ENCODE peak calls at places on chromosomes 12 and 14, in five cellular contexts. One of them, this sample, is unnamed.

GRCh38 chr14:97485172-97485571 is 688.0 kb downstream of the VRK1 start:
- DNase-seq in lung: no peak
- DNase-seq in choroid plexus epithelial cell: no peak
- DNase-seq in bronchial epithelial cell: no peak
- DNase-seq in HFFc6: no peak
- DNase-seq in this sample: no peak

GRCh38 chr12:30835216-30835615 is 80.5 kb upstream of the CAPRIN2 start:
- DNase-seq in lung: no peak
- DNase-seq in choroid plexus epithelial cell: no peak
- DNase-seq in bronchial epithelial cell: no peak
- DNase-seq in HFFc6: no peak
- DNase-seq in this sample: no peak

GRCh38 chr14:70188608-70189540 is at the start of gene SLC8A3:
- DNase-seq in lung: no peak
- DNase-seq in choroid plexus epithelial cell: peak; percentile 48
- DNase-seq in bronchial epithelial cell: peak; percentile 53
- DNase-seq in HFFc6: peak; percentile 1
- DNase-seq in this sample: no peak

GRCh38 chr12:132948146-132949066 is 7.7 kb downstream of the ZNF605 start:
- DNase-seq in lung: no peak
- DNase-seq in choroid plexus epithelial cell: no peak
- DNase-seq in bronchial epithelial cell: no peak
- DNase-seq in HFFc6: no peak
- DNase-seq in this sample: peak; percentile 81

GRCh38 chr12:3354586-3354985 is 136.4 kb upstream of the PRMT8 start:
- DNase-seq in lung: no peak
- DNase-seq in choroid plexus epithelial cell: no peak
- DNase-seq in bronchial epithelial cell: no peak
- DNase-seq in HFFc6: no peak
- DNase-seq in this sample: no peak

GRCh38 chr12:119940881-119941280 is 48.2 kb upstream of the BICDL1 start:
- DNase-seq in lung: no peak
- DNase-seq in choroid plexus epithelial cell: peak; percentile 8
- DNase-seq in bronchial epithelial cell: peak; percentile 97
- DNase-seq in HFFc6: peak; percentile 73
- DNase-seq in this sample: no peak

GRCh38 chr12:18601962-18602361 is 135.8 kb downstream of the PLCZ1 start:
- DNase-seq in lung: no peak
- DNase-seq in choroid plexus epithelial cell: no peak
- DNase-seq in bronchial epithelial cell: no peak
- DNase-seq in HFFc6: no peak
- DNase-seq in this sample: no peak

GRCh38 chr14:21529515-21529914 is 3.4 kb upstream of the SALL2 start:
- DNase-seq in lung: no peak
- DNase-seq in choroid plexus epithelial cell: no peak
- DNase-seq in bronchial epithelial cell: no peak
- DNase-seq in HFFc6: no peak
- DNase-seq in this sample: no peak

GRCh38 chr14:101980700-101981099 is 16.3 kb downstream of the DYNC1H1 start:
- DNase-seq in lung: peak; percentile 78
- DNase-seq in choroid plexus epithelial cell: peak; percentile 99
- DNase-seq in bronchial epithelial cell: peak; percentile 99
- DNase-seq in HFFc6: peak; percentile 99
- DNase-seq in this sample: no peak

GRCh38 chr14:60348211-60348610 is 99.2 kb downstream of the PPM1A start:
- DNase-seq in lung: no peak
- DNase-seq in choroid plexus epithelial cell: no peak
- DNase-seq in bronchial epithelial cell: no peak
- DNase-seq in HFFc6: no peak
- DNase-seq in this sample: no peak

GRCh38 chr14:60353410-60353809 is 104.4 kb downstream of the PPM1A start:
- DNase-seq in lung: no peak
- DNase-seq in choroid plexus epithelial cell: no peak
- DNase-seq in bronchial epithelial cell: no peak
- DNase-seq in HFFc6: no peak
- DNase-seq in this sample: no peak

GRCh38 chr14:60346706-60347105 is 97.7 kb downstream of the PPM1A start:
- DNase-seq in lung: no peak
- DNase-seq in choroid plexus epithelial cell: peak; percentile 12
- DNase-seq in bronchial epithelial cell: peak; percentile 10
- DNase-seq in HFFc6: no peak
- DNase-seq in this sample: no peak

GRCh38 chr14:60349663-60350365 is 100.8 kb downstream of the PPM1A start:
- DNase-seq in lung: no peak
- DNase-seq in choroid plexus epithelial cell: peak; percentile 81
- DNase-seq in bronchial epithelial cell: peak; percentile 48
- DNase-seq in HFFc6: peak; percentile 37
- DNase-seq in this sample: no peak

GRCh38 chr14:60350366-60350720 is 101.3 kb downstream of the PPM1A start:
- DNase-seq in lung: no peak
- DNase-seq in choroid plexus epithelial cell: peak; percentile 2
- DNase-seq in bronchial epithelial cell: no peak
- DNase-seq in HFFc6: no peak
- DNase-seq in this sample: no peak
- TF ChIP-seq CTCF in lung: no peak
- TF ChIP-seq CTCF in choroid plexus epithelial cell: no peak
- TF ChIP-seq CTCF in bronchial epithelial cell: no peak
- TF ChIP-seq CTCF in HFFc6: no peak
- TF ChIP-seq CTCF in this sample: no peak

DNA sequence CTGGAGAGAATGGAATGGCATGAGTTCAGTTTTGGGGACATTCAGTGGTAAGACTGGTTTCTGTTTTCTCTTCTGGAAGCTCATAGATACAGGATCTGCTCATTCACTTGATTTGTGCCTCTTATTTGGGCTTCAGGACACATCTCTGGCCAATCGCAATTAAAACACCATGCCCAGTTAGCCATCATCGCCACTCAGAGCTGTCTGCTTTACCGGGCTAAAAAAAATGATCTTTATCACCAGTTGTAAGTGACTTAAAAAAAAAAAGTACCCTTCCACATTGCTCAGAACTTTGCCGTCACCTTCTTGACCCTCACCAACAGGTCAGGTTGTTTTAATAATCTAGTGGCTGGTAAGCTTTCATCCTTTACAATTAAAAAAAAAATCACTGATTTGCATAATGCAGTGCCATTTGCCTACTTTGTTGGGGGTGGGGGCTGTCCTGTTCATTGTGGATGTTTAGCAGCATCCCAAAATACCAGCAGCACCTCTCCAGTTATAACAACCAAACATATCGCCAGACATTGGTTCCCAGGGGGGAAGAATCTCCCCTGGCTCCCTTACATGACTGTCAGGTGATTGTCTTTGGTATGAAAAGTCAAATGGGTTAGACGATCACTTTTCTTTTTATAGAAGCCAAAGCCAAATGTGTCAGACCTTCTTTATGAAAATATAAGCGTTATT is 150.1 kb downstream of the PRKCH start:
- DNase-seq in lung: peak; percentile 24
- DNase-seq in choroid plexus epithelial cell: peak; percentile 67
- DNase-seq in bronchial epithelial cell: no peak
- DNase-seq in HFFc6: no peak
- DNase-seq in this sample: no peak
- TF ChIP-seq CTCF in lung: no peak
- TF ChIP-seq CTCF in choroid plexus epithelial cell: no peak
- TF ChIP-seq CTCF in bronchial epithelial cell: no peak
- TF ChIP-seq CTCF in HFFc6: no peak
- TF ChIP-seq CTCF in this sample: no peak

GRCh38 chr12:26629864-26630263 is 203.1 kb downstream of the ITPR2 start:
- DNase-seq in lung: no peak
- DNase-seq in choroid plexus epithelial cell: peak; percentile 75
- DNase-seq in bronchial epithelial cell: no peak
- DNase-seq in HFFc6: no peak
- DNase-seq in this sample: no peak
- TF ChIP-seq CTCF in lung: no peak
- TF ChIP-seq CTCF in choroid plexus epithelial cell: peak; percentile 79
- TF ChIP-seq CTCF in bronchial epithelial cell: peak; percentile 12
- TF ChIP-seq CTCF in HFFc6: peak; percentile 76
- TF ChIP-seq CTCF in this sample: peak; percentile 53

DNA sequence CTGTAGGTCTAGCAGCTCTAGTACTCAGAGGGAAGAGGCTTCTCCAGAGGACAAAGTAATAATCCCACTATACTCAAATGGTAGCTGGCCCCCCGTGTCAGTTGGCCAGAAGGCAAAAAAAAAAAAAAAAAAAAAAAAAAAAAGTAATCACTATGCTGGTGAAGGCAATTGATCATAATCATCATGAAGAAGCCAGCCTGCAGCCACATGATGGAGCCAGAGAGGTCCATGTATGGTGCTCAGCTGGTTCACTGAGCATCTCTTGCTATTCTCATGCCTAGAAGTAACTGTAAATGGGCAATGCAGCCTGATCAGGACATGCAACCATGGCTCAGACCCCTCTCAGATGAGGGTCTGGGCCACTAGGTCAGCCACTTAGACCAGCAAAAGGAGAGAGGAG is 378.8 kb downstream of the MED13L start:
- DNase-seq in lung: no peak
- DNase-seq in choroid plexus epithelial cell: peak; percentile 41
- DNase-seq in bronchial epithelial cell: no peak
- DNase-seq in HFFc6: peak; percentile 7
- DNase-seq in this sample: no peak
- TF ChIP-seq CTCF in lung: no peak
- TF ChIP-seq CTCF in choroid plexus epithelial cell: peak; percentile 57
- TF ChIP-seq CTCF in bronchial epithelial cell: no peak
- TF ChIP-seq CTCF in HFFc6: peak; percentile 38
- TF ChIP-seq CTCF in this sample: no peak

DNA sequence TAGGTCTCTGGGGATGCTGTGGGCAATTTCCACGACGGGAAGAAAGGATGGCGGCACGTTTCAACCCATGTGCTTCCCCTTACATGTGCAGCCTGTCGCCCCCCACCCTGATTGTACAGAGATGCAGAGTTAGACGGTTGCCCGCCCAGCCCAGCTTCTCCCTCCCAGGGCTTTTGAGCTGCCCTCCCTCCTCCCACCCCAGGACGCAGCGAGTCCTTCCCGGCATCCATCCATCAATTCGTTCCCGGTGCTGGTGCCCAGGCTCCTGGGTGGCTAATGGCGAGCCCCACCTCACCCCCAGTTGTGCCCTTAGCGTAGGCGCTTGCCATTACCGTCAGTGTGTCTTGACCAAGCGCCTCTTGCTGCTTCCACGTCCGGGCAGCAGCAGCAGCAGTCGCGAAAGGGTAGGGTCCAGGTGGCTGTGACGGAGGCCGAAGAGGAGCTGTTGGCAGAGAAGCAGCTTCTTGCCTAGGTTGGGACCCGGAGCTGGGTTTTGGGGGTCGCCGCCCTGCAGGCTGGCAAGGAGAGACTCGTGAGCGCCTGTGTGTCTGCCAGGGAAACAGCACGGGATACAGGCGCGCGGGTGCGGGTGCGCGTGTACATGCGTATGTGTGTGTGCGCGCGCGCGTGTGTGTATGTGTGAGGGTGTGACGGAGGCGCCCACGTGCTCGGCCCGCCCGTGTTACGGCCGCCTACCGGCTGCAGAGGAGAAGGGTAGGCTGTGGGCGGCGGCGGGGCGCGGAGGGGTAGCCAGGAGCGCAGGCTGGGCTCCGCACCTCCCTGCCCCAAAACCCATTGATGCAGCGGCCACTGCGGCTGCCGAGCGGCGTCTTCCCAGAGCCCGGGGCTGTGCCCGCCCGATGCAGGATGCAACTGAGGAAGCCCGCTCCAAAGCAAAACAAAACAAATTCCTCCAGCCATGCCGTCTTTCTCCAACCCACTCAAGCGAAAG is at the start of gene SLC6A15:
- DNase-seq in lung: no peak
- DNase-seq in choroid plexus epithelial cell: peak; percentile 96
- DNase-seq in bronchial epithelial cell: peak; percentile 57
- DNase-seq in HFFc6: no peak
- DNase-seq in this sample: no peak
- TF ChIP-seq CTCF in lung: no peak
- TF ChIP-seq CTCF in choroid plexus epithelial cell: peak; percentile 67
- TF ChIP-seq CTCF in bronchial epithelial cell: peak; percentile 64
- TF ChIP-seq CTCF in HFFc6: peak; percentile 35
- TF ChIP-seq CTCF in this sample: peak; percentile 35

GRCh38 chr12:56151672-56152131 is 685 bp upstream of the MYL6B start:
- DNase-seq in lung: peak; percentile 63
- DNase-seq in choroid plexus epithelial cell: peak; percentile 38
- DNase-seq in bronchial epithelial cell: peak; percentile 47
- DNase-seq in HFFc6: no peak
- DNase-seq in this sample: no peak
- TF ChIP-seq CTCF in lung: no peak
- TF ChIP-seq CTCF in choroid plexus epithelial cell: peak; percentile 53
- TF ChIP-seq CTCF in bronchial epithelial cell: peak; percentile 63
- TF ChIP-seq CTCF in HFFc6: peak; percentile 74
- TF ChIP-seq CTCF in this sample: peak; percentile 33

GRCh38 chr14:100078997-100079561 is 13.9 kb downstream of the EVL start:
- DNase-seq in lung: no peak
- DNase-seq in choroid plexus epithelial cell: peak; percentile 93
- DNase-seq in bronchial epithelial cell: no peak
- DNase-seq in HFFc6: no peak
- DNase-seq in this sample: peak; percentile 87
- TF ChIP-seq CTCF in lung: no peak
- TF ChIP-seq CTCF in choroid plexus epithelial cell: peak; percentile 46
- TF ChIP-seq CTCF in bronchial epithelial cell: no peak
- TF ChIP-seq CTCF in HFFc6: no peak
- TF ChIP-seq CTCF in this sample: peak; percentile 45